ENCODE peak calls at places on chromosomes 16 and 17, in eight cellular contexts. T is body of pancreas, A is A673, E is heart right ventricle, C is iPS-NIHi11, Z is HT1080, V is fibroblast of pulmonary artery, X is GM23338. D is an unnamed sample.
A peak's percentile ranks its signal among the peaks of the same experiment; 100 is the strongest.

GRCh38 chr16:8887952-8888560 is 5.9 kb downstream of the LITAFD start:
- DNase-seq in V (peak; percentile 38), X (no peak), Z (peak; percentile 42), E (peak; percentile 81), C (no peak), T (peak; percentile 57), A (no peak), D (peak; percentile 33)

GRCh38 chr17:80792373-80792781 is 199.3 kb upstream of the CHMP6 start:
- DNase-seq in T (no peak), E (no peak), V (peak; percentile 17), C (no peak), A (no peak), Z (no peak), X (no peak), D (no peak)

GRCh38 chr16:73565263-73565662 is 517.3 kb upstream of the ZFHX3 start:
- DNase-seq in X (peak; percentile 77), C (no peak), V (no peak), Z (peak; percentile 5), T (no peak), E (no peak), A (peak; percentile 49), D (no peak)

GRCh38 chr17:4554441-4554996 is 665 bp downstream of the MYBBP1A start:
- DNase-seq in X (no peak), V (no peak), T (no peak), Z (no peak), A (no peak), E (no peak), C (no peak), D (no peak)

GRCh38 chr17:47776330-47777197 is 43.5 kb downstream of the TBX21 start:
- DNase-seq in C (peak; percentile 68), V (peak; percentile 67), Z (peak; percentile 60), X (peak; percentile 66), A (peak; percentile 51), T (peak; percentile 28), E (no peak), D (peak; percentile 60)

GRCh38 chr17:82076018-82076784 is 10.6 kb upstream of the DUS1L start:
- DNase-seq in V (no peak), C (no peak), E (no peak), A (no peak), Z (no peak), T (no peak), X (no peak), D (no peak)

GRCh38 chr17:73939808-73940207 is 263.7 kb upstream of the RPL38 start:
- DNase-seq in E (no peak), X (no peak), V (no peak), A (no peak), Z (no peak), C (no peak), T (no peak), D (no peak)

GRCh38 chr16:69660166-69660565 is 66.2 kb downstream of the NQO1 start:
- DNase-seq in C (no peak), V (no peak), X (no peak), A (no peak), T (no peak), Z (no peak), E (no peak), D (no peak)

GRCh38 chr17:39981207-39982068 is 831 bp downstream of the PSMD3 start:
- DNase-seq in X (no peak), Z (no peak), E (no peak), T (no peak), V (no peak), C (peak; percentile 24), A (no peak), D (no peak)

GRCh38 chr16:3182608-3183444 is 5.2 kb upstream of the OR1F1 start:
- DNase-seq in V (peak; percentile 46), C (peak; percentile 60), Z (peak; percentile 87), E (no peak), A (peak; percentile 88), X (peak; percentile 77), T (peak; percentile 42), D (peak; percentile 46)

GRCh38 chr17:45790296-45790922 is 6.3 kb downstream of the CRHR1 start:
- DNase-seq in X (no peak), Z (no peak), V (peak; percentile 12), A (no peak), C (no peak), T (peak; percentile 10), E (no peak), D (peak; percentile 1)

GRCh38 chr17:65656390-65657250 is 95.2 kb upstream of the AXIN2 start:
- DNase-seq in A (no peak), Z (peak; percentile 6), X (no peak), T (no peak), V (peak; percentile 24), C (no peak), E (no peak), D (peak; percentile 31)

GRCh38 chr17:27540300-27541105 is 84.3 kb downstream of the KSR1 start:
- DNase-seq in C (no peak), E (peak; percentile 71), V (peak; percentile 100), X (no peak), A (no peak), Z (peak; percentile 72), T (peak; percentile 99), D (peak; percentile 99)

GRCh38 chr16:16082255-16082654 is 132.8 kb downstream of the ABCC1 start:
- DNase-seq in Z (no peak), V (no peak), C (no peak), T (no peak), X (no peak), A (no peak), E (no peak), D (no peak)

GRCh38 chr16:84911490-84912216 is 91.9 kb downstream of the CRISPLD2 start:
- DNase-seq in C (no peak), Z (no peak), V (peak; percentile 54), A (no peak), X (no peak), T (no peak), E (no peak), D (no peak)

GRCh38 chr16:68707341-68708152 is 29.5 kb upstream of the CDH1 start:
- DNase-seq in T (peak; percentile 75), E (peak; percentile 28), X (peak; percentile 87), C (peak; percentile 82), Z (peak; percentile 86), V (peak; percentile 13), A (no peak), D (no peak)

GRCh38 chr17:29615048-29615385 is 7.7 kb downstream of the CORO6 start:
- DNase-seq in X (peak; percentile 32), A (no peak), T (peak; percentile 51), V (no peak), E (no peak), Z (no peak), C (no peak), D (peak; percentile 40)

GRCh38 chr16:78505544-78506371 is 406.3 kb downstream of the WWOX start:
- DNase-seq in T (peak; percentile 52), Z (no peak), E (peak; percentile 67), C (peak; percentile 33), X (peak; percentile 26), V (no peak), A (no peak), D (peak; percentile 52)

GRCh38 chr16:85473909-85474640 is 139.0 kb upstream of the GSE1 start:
- DNase-seq in Z (no peak), V (no peak), X (no peak), T (no peak), A (no peak), E (no peak), C (peak; percentile 48), D (no peak)

GRCh38 chr16:69386596-69386995 is 789 bp upstream of the TERF2 start:
- DNase-seq in A (no peak), T (no peak), E (no peak), Z (no peak), C (no peak), X (no peak), V (peak; percentile 44), D (peak; percentile 50)

GRCh38 chr17:75518983-75519540 is 2.7 kb downstream of the TSEN54 start:
- DNase-seq in E (no peak), Z (no peak), X (peak; percentile 68), A (no peak), V (no peak), T (no peak), C (no peak), D (no peak)

GRCh38 chr17:57875109-57876022 is 25.5 kb upstream of the MRPS23 start:
- DNase-seq in V (peak; percentile 98), C (peak; percentile 79), Z (peak; percentile 99), T (peak; percentile 84), A (peak; percentile 94), E (peak; percentile 80), X (peak; percentile 91), D (peak; percentile 98)

GRCh38 chr17:47275245-47275984 is 21.8 kb downstream of the ITGB3 start:
- DNase-seq in E (peak; percentile 91), X (peak; percentile 71), Z (no peak), A (peak; percentile 7), T (peak; percentile 54), V (peak; percentile 72), C (peak; percentile 86), D (peak; percentile 94)

GRCh38 chr17:40419559-40420331 is 2.0 kb upstream of the TOP2A start:
- DNase-seq in V (no peak), C (no peak), T (no peak), X (no peak), A (no peak), Z (no peak), E (no peak), D (no peak)

GRCh38 chr16:86778108-86778745 is 199.9 kb downstream of the FOXL1 start:
- DNase-seq in T (no peak), C (no peak), E (no peak), A (no peak), Z (no peak), X (no peak), V (no peak), D (no peak)

GRCh38 chr16:68426355-68426652 is 22.0 kb downstream of the SMPD3 start:
- DNase-seq in A (no peak), V (no peak), C (no peak), T (no peak), E (no peak), X (no peak), Z (no peak), D (no peak)